ENCODE peak calls at places on chromosome 13, in nine cellular contexts. R, K, F, S, D, L, H, N and Y are unnamed samples.

GRCh38 chr13:38713046-38713445 is 26.2 kb downstream of the FREM2 start:
- DNase-seq in R (no peak), K (no peak), F (no peak), S (no peak), D (no peak), L (no peak), H (no peak), N (no peak), Y (no peak)

GRCh38 chr13:73497430-73497829 is 438.6 kb downstream of the KLF5 start:
- DNase-seq in R (no peak), K (no peak), F (no peak), S (no peak), D (no peak), L (no peak), H (no peak), N (no peak), Y (no peak)

GRCh38 chr13:42654760-42655159 is 80.8 kb downstream of the TNFSF11 start:
- DNase-seq in R (no peak), K (no peak), F (no peak), S (no peak), D (no peak), L (no peak), H (no peak), N (no peak), Y (no peak)

GRCh38 chr13:51519839-51520238 is 64.4 kb upstream of the WDFY2 start:
- DNase-seq in R (no peak), K (no peak), F (no peak), S (no peak), D (no peak), L (no peak), H (no peak), N (no peak), Y (no peak)

GRCh38 chr13:26742691-26743358 is 17.8 kb downstream of the GPR12 start:
- DNase-seq in R (no peak), K (no peak), F (no peak), S (no peak), D (no peak), L (no peak), H (peak; percentile 22), N (no peak), Y (no peak)

GRCh38 chr13:29428310-29428991 is 167.0 kb downstream of the SLC7A1 start:
- DNase-seq in R (no peak), K (peak; percentile 61), F (peak; percentile 73), S (no peak), D (no peak), L (no peak), H (peak; percentile 65), N (peak; percentile 22), Y (no peak)

GRCh38 chr13:20492641-20493040 is 33.0 kb downstream of the CRYL1 start:
- DNase-seq in R (peak; percentile 13), K (no peak), F (no peak), S (peak; percentile 61), D (no peak), L (peak; percentile 2), H (peak; percentile 62), N (peak; percentile 35), Y (no peak)

GRCh38 chr13:114266241-114266640 is 15.2 kb upstream of the UPF3A start:
- DNase-seq in R (no peak), K (no peak), F (no peak), S (no peak), D (no peak), L (no peak), H (no peak), N (no peak), Y (no peak)

GRCh38 chr13:32001769-32002168 is 29.8 kb upstream of the FRY start:
- DNase-seq in R (no peak), K (no peak), F (no peak), S (no peak), D (no peak), L (no peak), H (no peak), N (no peak), Y (no peak)

GRCh38 chr13:113062691-113063090 is 42.9 kb upstream of the F7 start:
- DNase-seq in R (no peak), K (no peak), F (no peak), S (no peak), D (no peak), L (no peak), H (no peak), N (no peak), Y (no peak)